ENCODE peak calls at places on chromosomes 7 and 10, in ten cellular contexts. P, C, T, V, R, Z, K, X, D and M are unnamed samples.

GRCh38 chr10:12530017-12530416 is 180.7 kb downstream of the CAMK1D start:
- DNase-seq in P (no peak), C (no peak), T (no peak), V (no peak), R (no peak), Z (no peak), K (no peak), X (no peak), D (no peak), M (no peak)

GRCh38 chr10:124525751-124526600 is 64.4 kb downstream of the LHPP start:
- DNase-seq in P (no peak), C (no peak), T (no peak), V (no peak), R (no peak), Z (no peak), K (no peak), X (no peak), D (no peak), M (no peak)

GRCh38 chr7:7048213-7048612 is 134.1 kb upstream of the C1GALT1 start:
- DNase-seq in P (no peak), C (no peak), T (no peak), V (no peak), R (no peak), Z (no peak), K (no peak), X (no peak), D (no peak), M (no peak)

GRCh38 chr10:54983255-54983654 is 182.2 kb upstream of the PCDH15 start:
- DNase-seq in P (no peak), C (peak; percentile 19), T (no peak), V (no peak), R (no peak), Z (no peak), K (no peak), X (no peak), D (no peak), M (no peak)

GRCh38 chr7:49766966-49767365 is 6.5 kb upstream of the VWC2 start:
- DNase-seq in P (peak; percentile 93), C (no peak), T (no peak), V (no peak), R (no peak), Z (no peak), K (no peak), X (no peak), D (no peak), M (no peak)

GRCh38 chr10:33136271-33136670 is 178.2 kb upstream of the ITGB1 start:
- DNase-seq in P (no peak), C (peak; percentile 67), T (no peak), V (no peak), R (no peak), Z (no peak), K (no peak), X (no peak), D (no peak), M (no peak)

GRCh38 chr7:98626393-98627061 is 9.4 kb downstream of the NPTX2 start:
- DNase-seq in P (no peak), C (no peak), T (no peak), V (no peak), R (no peak), Z (no peak), K (no peak), X (no peak), D (no peak), M (no peak)

GRCh38 chr10:188546-188945 is 53.3 kb downstream of the ZMYND11 start:
- DNase-seq in P (no peak), C (peak; percentile 28), T (no peak), V (no peak), R (no peak), Z (no peak), K (no peak), X (no peak), D (no peak), M (no peak)

GRCh38 chr7:135770139-135770710 is 21.6 kb upstream of the FAM180A start:
- DNase-seq in P (no peak), C (peak; percentile 59), T (no peak), V (no peak), R (no peak), Z (no peak), K (no peak), X (no peak), D (no peak), M (no peak)

GRCh38 chr10:68251146-68251545 is 19.2 kb upstream of the ATOH7 start:
- DNase-seq in P (no peak), C (no peak), T (no peak), V (no peak), R (no peak), Z (no peak), K (no peak), X (no peak), D (no peak), M (no peak)

GRCh38 chr7:35697414-35698175 is 2.7 kb upstream of the HERPUD2 start:
- DNase-seq in P (no peak), C (peak; percentile 39), T (no peak), V (no peak), R (no peak), Z (no peak), K (no peak), X (no peak), D (no peak), M (no peak)

GRCh38 chr7:130951303-130951975 is 217.4 kb upstream of the KLF14 start:
- DNase-seq in P (no peak), C (no peak), T (no peak), V (no peak), R (no peak), Z (no peak), K (no peak), X (no peak), D (no peak), M (no peak)

GRCh38 chr7:107209565-107209964 is 40.8 kb downstream of the HBP1 start:
- DNase-seq in P (no peak), C (no peak), T (no peak), V (no peak), R (no peak), Z (no peak), K (no peak), X (no peak), D (no peak), M (no peak)

GRCh38 chr7:128041203-128041602 is 10.0 kb upstream of the LRRC4 start:
- DNase-seq in P (no peak), C (peak; percentile 78), T (no peak), V (no peak), R (no peak), Z (no peak), K (no peak), X (no peak), D (no peak), M (no peak)

DNA sequence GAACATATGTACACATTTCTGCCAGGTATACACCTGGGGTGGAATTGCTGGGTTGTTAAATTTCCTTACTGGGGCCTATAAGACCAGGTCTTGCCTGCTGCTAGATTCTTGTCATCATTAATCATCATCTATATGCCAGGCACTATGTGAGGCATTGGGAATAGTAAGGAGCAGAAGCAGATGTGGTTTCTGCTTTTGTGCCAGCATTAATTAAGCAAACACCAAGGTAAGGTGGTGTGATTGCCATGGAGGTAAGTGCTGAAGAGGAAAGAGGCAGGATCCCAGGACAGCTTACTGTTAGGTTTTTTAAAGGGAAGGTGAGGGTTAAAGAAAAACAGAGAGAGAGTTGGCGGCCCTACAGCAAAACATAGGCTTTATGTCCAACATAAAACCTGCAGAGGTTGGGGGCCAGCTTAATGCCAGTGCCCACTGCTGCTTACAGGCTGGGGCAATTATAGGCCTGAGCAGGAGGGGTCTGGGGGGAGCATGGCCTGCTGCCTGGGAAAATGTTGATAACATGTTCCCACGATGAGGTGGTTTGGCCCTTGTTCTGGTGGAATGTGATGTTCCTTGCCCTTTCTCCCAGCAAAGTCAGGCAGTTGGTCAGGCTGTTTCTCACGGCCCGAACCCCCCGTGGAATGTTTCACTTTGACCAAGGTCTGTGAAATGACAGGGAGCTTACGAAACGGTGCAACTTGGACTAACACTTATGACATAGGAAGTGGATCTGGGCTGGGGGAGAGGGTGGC is 93.9 kb downstream of the RBM20 start:
- DNase-seq in P (no peak), C (peak; percentile 18), T (no peak), V (no peak), R (no peak), Z (no peak), K (no peak), X (no peak), D (no peak), M (no peak)
- H3K27ac ChIP-seq in P (no peak overlapping the region), C (no peak overlapping the region), T (no peak overlapping the region), V (no peak overlapping the region), R (no peak overlapping the region), Z (no peak overlapping the region), K (peak overlapping the region; percentile 71), X (peak overlapping the region; percentile 60), D (no peak overlapping the region), M (no peak overlapping the region)

GRCh38 chr7:137937202-137937560 is 64.7 kb downstream of the CREB3L2 start:
- DNase-seq in P (no peak), C (peak; percentile 65), T (no peak), V (no peak), R (no peak), Z (no peak), K (no peak), X (no peak), D (no peak), M (no peak)
- H3K27ac ChIP-seq in P (no peak overlapping the region), C (peak overlapping the region; percentile 52), T (no peak overlapping the region), V (no peak overlapping the region), R (no peak overlapping the region), Z (no peak overlapping the region), K (no peak overlapping the region), X (no peak overlapping the region), D (peak overlapping the region; percentile 2), M (no peak overlapping the region)

DNA sequence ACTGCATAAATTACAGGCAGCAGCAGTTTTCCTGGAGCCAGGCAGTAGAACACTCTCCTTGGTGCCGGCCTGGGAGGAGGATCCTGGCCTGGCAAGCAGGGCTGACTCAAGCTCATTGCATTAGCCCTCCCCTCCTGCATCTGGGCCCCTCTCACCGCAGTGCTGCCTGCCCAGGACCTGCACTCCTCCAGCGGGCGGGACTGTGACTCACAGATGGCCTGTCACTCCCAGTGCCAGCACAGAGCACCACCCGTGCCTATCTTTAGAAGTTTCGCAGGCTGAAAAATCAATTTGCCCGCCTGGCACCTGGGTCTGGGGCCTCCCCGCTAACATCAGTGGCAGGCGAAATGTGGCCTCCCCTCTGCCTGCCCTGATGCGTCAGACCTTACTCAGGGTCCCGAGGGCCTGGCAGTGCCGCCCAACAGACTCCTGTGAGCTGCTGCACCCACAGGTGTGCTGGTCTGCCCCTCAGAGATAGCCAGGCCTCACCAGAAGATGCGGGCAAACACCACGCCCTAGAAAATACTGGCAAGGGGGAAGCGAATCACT is 123.8 kb downstream of the KCNMA1 start:
- DNase-seq in P (no peak), C (peak; percentile 86), T (peak; percentile 83), V (no peak), R (peak; percentile 75), Z (no peak), K (peak; percentile 42), X (peak; percentile 23), D (no peak), M (no peak)
- H3K27ac ChIP-seq in P (no peak overlapping the region), C (no peak overlapping the region), T (no peak overlapping the region), V (no peak overlapping the region), R (peak overlapping the region; percentile 9), Z (no peak overlapping the region), K (no peak overlapping the region), X (no peak overlapping the region), D (no peak overlapping the region), M (peak overlapping the region; percentile 82)

DNA sequence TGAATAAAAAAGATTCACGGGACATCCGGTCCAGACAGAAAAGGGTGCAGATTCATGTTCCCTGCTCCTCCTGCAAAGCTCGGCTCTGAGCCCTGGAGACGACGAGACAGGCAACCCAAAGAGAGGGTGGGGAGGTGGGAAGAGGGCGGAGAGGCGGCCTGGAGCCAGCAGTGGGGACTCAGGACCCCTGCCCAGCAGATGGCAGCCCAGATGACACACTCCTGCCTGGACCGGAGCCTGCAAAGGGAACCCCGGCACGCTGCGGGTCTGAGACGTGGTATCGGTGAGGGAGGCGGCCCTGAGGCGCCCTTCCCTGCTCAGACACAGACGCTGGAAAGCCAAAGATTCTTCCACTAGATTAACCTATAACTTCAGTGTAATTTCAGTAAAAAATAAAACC is 250.8 kb downstream of the ELFN1 start:
- DNase-seq in P (no peak), C (no peak), T (no peak), V (no peak), R (no peak), Z (no peak), K (peak; percentile 11), X (no peak), D (no peak), M (no peak)
- H3K27ac ChIP-seq in P (no peak overlapping the region), C (no peak overlapping the region), T (no peak overlapping the region), V (no peak overlapping the region), R (no peak overlapping the region), Z (no peak overlapping the region), K (no peak overlapping the region), X (no peak overlapping the region), D (no peak overlapping the region), M (no peak overlapping the region)